ENCODE peak calls at places on chromosomes 7 and 10, in ten cellular contexts. S is MCF 10A, Q is AG04450, Y is chondrocyte, B is activated B cell treated with CpG ODN at 0.5 μM for 24 hours, P is astrocyte, Z is mammary epithelial cell, U is left ventricle myocardium inferior, G is neural progenitor cell, M is IMR-90. V is an unnamed sample.

GRCh38 chr10:31133628-31134302 is 102.1 kb upstream of the ZNF438 start:
- DNase-seq in S (no peak), Q (no peak), Y (no peak), B (peak; percentile 53), P (peak; percentile 44), Z (no peak), U (peak; percentile 88), G (peak; percentile 92), M (peak; percentile 65), V (peak; percentile 41)

GRCh38 chr7:155283565-155284194 is 14.0 kb upstream of the INSIG1 start:
- DNase-seq in S (no peak), Q (no peak), Y (no peak), B (no peak), P (no peak), Z (no peak), U (no peak), G (no peak), M (no peak), V (no peak)

GRCh38 chr7:75945297-75946168 is 30.6 kb downstream of the POR start:
- DNase-seq in S (peak; percentile 54), Q (no peak), Y (no peak), B (no peak), P (no peak), Z (peak; percentile 43), U (no peak), G (no peak), M (peak; percentile 35), V (no peak)

GRCh38 chr10:65570143-65571010 is 1355.5 kb upstream of the LRRTM3 start:
- DNase-seq in S (peak; percentile 67), Q (no peak), Y (no peak), B (no peak), P (peak; percentile 32), Z (peak; percentile 36), U (peak; percentile 31), G (peak; percentile 78), M (peak; percentile 16), V (no peak)

GRCh38 chr10:72259491-72260214 is 14.1 kb upstream of the DDIT4 start:
- DNase-seq in S (peak; percentile 49), Q (no peak), Y (no peak), B (no peak), P (peak; percentile 29), Z (no peak), U (no peak), G (no peak), M (peak; percentile 80), V (peak; percentile 23)

GRCh38 chr7:100585511-100586265 is at the start of gene LRCH4:
- DNase-seq in S (peak; percentile 54), Q (no peak), Y (peak; percentile 92), B (peak; percentile 67), P (no peak), Z (peak; percentile 65), U (no peak), G (peak; percentile 77), M (no peak), V (peak; percentile 66)

GRCh38 chr10:49230004-49230403 is 41.8 kb upstream of the TMEM273 start:
- DNase-seq in S (no peak), Q (no peak), Y (no peak), B (no peak), P (no peak), Z (no peak), U (no peak), G (no peak), M (no peak), V (no peak)

GRCh38 chr7:137953043-137953691 is 48.7 kb downstream of the CREB3L2 start:
- DNase-seq in S (no peak), Q (peak; percentile 93), Y (no peak), B (no peak), P (peak; percentile 95), Z (no peak), U (no peak), G (peak; percentile 58), M (peak; percentile 98), V (no peak)

GRCh38 chr7:50596484-50596883 is 31.3 kb upstream of the DDC start:
- DNase-seq in S (no peak), Q (no peak), Y (no peak), B (no peak), P (no peak), Z (no peak), U (no peak), G (no peak), M (no peak), V (no peak)

GRCh38 chr7:50592940-50593339 is 27.7 kb upstream of the DDC start:
- DNase-seq in S (no peak), Q (no peak), Y (no peak), B (no peak), P (no peak), Z (no peak), U (no peak), G (no peak), M (no peak), V (no peak)

GRCh38 chr7:50594136-50594535 is 28.9 kb upstream of the DDC start:
- DNase-seq in S (no peak), Q (no peak), Y (no peak), B (no peak), P (no peak), Z (no peak), U (no peak), G (no peak), M (no peak), V (no peak)

GRCh38 chr7:50594734-50595537 is 29.7 kb upstream of the DDC start:
- DNase-seq in S (no peak), Q (no peak), Y (no peak), B (no peak), P (no peak), Z (no peak), U (no peak), G (no peak), M (no peak), V (no peak)

GRCh38 chr7:50595538-50596102 is 30.4 kb upstream of the DDC start:
- DNase-seq in S (peak; percentile 36), Q (peak; percentile 3), Y (no peak), B (no peak), P (peak; percentile 36), Z (peak; percentile 49), U (no peak), G (peak; percentile 66), M (peak; percentile 34), V (no peak)
- TF ChIP-seq CTCF in S (peak; percentile 23), Q (peak; percentile 52), Y (peak; percentile 66), B (no peak), P (peak; percentile 47), Z (peak; percentile 58), U (peak; percentile 40), G (peak; percentile 58), M (peak; percentile 31), V (no peak)

GRCh38 chr10:24965051-24965450 is 12.6 kb upstream of the PRTFDC1 start:
- DNase-seq in S (no peak), Q (no peak), Y (no peak), B (no peak), P (no peak), Z (no peak), U (no peak), G (no peak), M (no peak), V (no peak)

GRCh38 chr10:24971374-24971773 is 19.0 kb upstream of the PRTFDC1 start:
- DNase-seq in S (peak; percentile 24), Q (no peak), Y (no peak), B (no peak), P (no peak), Z (no peak), U (no peak), G (no peak), M (no peak), V (no peak)

GRCh38 chr10:24969732-24970330 is 17.4 kb upstream of the PRTFDC1 start:
- DNase-seq in S (no peak), Q (no peak), Y (no peak), B (no peak), P (no peak), Z (no peak), U (no peak), G (no peak), M (no peak), V (no peak)

GRCh38 chr10:24966962-24967361 is 14.6 kb upstream of the PRTFDC1 start:
- DNase-seq in S (no peak), Q (no peak), Y (no peak), B (no peak), P (no peak), Z (no peak), U (no peak), G (no peak), M (no peak), V (no peak)

DNA sequence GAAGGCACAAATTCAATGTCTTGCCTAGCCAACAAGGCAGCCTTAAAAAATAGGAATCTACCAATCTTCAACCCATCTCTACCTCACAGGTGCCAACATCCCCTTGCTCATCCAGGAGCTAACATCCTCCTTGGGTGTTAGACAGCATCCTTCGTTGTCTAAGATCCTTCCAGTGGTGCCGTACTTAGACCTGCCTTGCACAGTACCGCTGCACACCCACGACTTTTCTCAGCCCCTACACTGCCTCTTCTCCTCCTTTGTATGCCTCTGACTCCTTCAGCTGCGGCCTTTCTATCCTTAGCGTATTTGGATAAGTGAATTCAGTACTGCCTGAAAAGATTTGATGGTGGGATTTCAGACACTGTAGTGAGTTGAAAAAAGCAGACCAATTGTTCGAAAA is 15.9 kb upstream of the PRTFDC1 start:
- DNase-seq in S (no peak), Q (no peak), Y (no peak), B (no peak), P (no peak), Z (no peak), U (no peak), G (no peak), M (no peak), V (no peak)
- TF ChIP-seq CTCF in S (no peak), Q (no peak), Y (no peak), B (no peak), P (no peak), Z (no peak), U (no peak), G (no peak), M (no peak), V (no peak)

DNA sequence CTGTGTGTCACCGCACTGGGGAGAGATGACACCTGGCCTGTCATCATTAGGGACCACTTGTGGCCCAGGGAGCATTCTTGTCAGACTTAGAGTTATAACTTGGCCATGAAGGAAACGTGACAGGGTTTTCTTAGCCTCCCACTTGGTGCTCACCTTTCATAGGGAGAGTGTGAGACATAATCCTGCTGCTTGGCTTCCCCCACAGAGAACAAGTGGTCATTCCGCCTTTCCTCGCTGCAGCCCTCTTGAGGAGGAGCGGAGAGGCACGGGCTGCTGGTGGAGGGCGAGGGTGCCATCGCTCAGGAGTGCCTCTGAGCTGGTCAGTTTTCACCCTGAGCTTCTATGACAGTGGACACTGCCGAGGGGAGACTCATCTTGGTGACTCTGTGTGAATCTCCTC is 125.0 kb upstream of the GJD4 start:
- DNase-seq in S (no peak), Q (no peak), Y (no peak), B (no peak), P (no peak), Z (no peak), U (no peak), G (peak; percentile 33), M (no peak), V (no peak)
- TF ChIP-seq CTCF in S (no peak), Q (no peak), Y (peak; percentile 18), B (no peak), P (no peak), Z (no peak), U (no peak), G (peak; percentile 21), M (no peak), V (no peak)

DNA sequence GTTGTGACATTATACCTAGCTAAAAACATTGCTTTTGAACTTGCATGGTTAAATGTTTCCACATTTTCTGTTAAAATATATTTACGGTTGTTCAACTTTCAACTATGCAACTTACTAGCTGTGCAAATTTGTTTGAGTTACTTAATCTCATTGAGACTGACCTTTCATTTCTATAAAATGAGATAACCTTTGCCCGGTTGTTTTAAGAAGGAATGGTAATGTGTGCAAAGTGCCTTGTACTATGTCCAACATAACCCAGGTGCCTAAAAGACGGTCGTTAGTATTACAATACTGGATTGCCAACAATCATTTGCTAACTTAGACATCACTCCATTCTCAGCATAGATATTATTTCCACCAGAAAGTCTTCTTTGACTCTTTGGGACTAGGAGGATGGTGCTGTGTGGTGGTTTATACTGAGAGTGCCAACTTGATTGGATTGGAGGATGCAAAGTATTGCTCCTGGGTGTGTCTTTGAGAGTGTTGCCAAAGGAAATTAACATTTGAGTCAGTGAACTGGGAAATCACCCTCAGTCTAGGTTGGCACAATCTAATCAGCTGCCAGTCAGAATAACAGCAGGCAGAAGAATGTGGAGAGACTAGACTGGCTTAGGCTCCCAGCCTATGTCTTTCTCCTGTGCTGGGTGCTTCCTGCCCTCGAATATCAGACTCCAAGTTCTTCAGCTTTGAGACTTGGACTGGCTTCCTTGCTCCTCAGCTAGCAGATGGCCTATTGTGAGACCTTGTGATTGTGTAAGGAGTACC is 85.2 kb upstream of the PDSS1 start:
- DNase-seq in S (peak; percentile 41), Q (no peak), Y (no peak), B (no peak), P (no peak), Z (peak; percentile 25), U (no peak), G (no peak), M (no peak), V (no peak)
- TF ChIP-seq CTCF in S (no peak), Q (no peak), Y (no peak), B (no peak), P (no peak), Z (no peak), U (no peak), G (no peak), M (no peak), V (no peak)